ENCODE peak calls at places on chromosomes 4 and X, in eight cellular contexts. Z, G, R, X, O, H, D and N are unnamed samples.

GRCh38 chrX:45070116-45071007 is 130.3 kb downstream of the DIPK2B start:
- DNase-seq in Z (peak), G (peak), R (peak), X (peak), O (peak), H (peak), D (peak), N (no peak)

GRCh38 chr4:106569151-106570029 is 200.8 kb upstream of the GIMD1 start:
- DNase-seq in Z (peak), G (no peak), R (no peak), X (no peak), O (peak), H (no peak), D (no peak), N (no peak)

GRCh38 chr4:8205749-8206611 is 6.9 kb downstream of the SH3TC1 start:
- DNase-seq in Z (peak), G (peak), R (no peak), X (no peak), O (no peak), H (no peak), D (no peak), N (no peak)

GRCh38 chrX:137749282-137749681 is 183.4 kb downstream of the ZIC3 start:
- DNase-seq in Z (no peak), G (no peak), R (no peak), X (no peak), O (no peak), H (no peak), D (no peak), N (no peak)

GRCh38 chr4:19399001-19399400 is 852.7 kb upstream of the SLIT2 start:
- DNase-seq in Z (peak), G (no peak), R (peak), X (no peak), O (peak), H (no peak), D (no peak), N (no peak)

GRCh38 chrX:1097328-1097727 is 115.1 kb downstream of the CRLF2 start:
- DNase-seq in Z (no peak), G (no peak), R (no peak), X (no peak), O (no peak), H (no peak), D (no peak), N (no peak)

GRCh38 chr4:47465008-47465407 is 1.5 kb upstream of the COMMD8 start:
- DNase-seq in Z (peak), G (peak), R (no peak), X (no peak), O (no peak), H (no peak), D (no peak), N (peak)

GRCh38 chr4:26999689-27000088 is 139.0 kb downstream of the STIM2 start:
- DNase-seq in Z (no peak), G (no peak), R (no peak), X (no peak), O (no peak), H (no peak), D (no peak), N (no peak)

GRCh38 chr4:874971-875817 is 49.3 kb upstream of the CPLX1 start:
- DNase-seq in Z (no peak), G (no peak), R (no peak), X (no peak), O (no peak), H (no peak), D (no peak), N (no peak)

GRCh38 chrX:110394653-110395052 is 36.0 kb downstream of the RTL9 start:
- DNase-seq in Z (peak), G (no peak), R (peak), X (no peak), O (peak), H (peak), D (peak), N (no peak)

GRCh38 chrX:437636-438390 is 51.1 kb upstream of the PPP2R3B start:
- DNase-seq in Z (peak), G (no peak), R (no peak), X (no peak), O (no peak), H (no peak), D (no peak), N (no peak)

GRCh38 chr4:116636917-116637316 is 448.5 kb downstream of the TRAM1L1 start:
- DNase-seq in Z (no peak), G (peak), R (no peak), X (no peak), O (no peak), H (no peak), D (no peak), N (peak)

GRCh38 chr4:7037425-7037824 is 5.7 kb upstream of the TADA2B start:
- DNase-seq in Z (no peak), G (no peak), R (no peak), X (no peak), O (no peak), H (no peak), D (no peak), N (no peak)

DNA sequence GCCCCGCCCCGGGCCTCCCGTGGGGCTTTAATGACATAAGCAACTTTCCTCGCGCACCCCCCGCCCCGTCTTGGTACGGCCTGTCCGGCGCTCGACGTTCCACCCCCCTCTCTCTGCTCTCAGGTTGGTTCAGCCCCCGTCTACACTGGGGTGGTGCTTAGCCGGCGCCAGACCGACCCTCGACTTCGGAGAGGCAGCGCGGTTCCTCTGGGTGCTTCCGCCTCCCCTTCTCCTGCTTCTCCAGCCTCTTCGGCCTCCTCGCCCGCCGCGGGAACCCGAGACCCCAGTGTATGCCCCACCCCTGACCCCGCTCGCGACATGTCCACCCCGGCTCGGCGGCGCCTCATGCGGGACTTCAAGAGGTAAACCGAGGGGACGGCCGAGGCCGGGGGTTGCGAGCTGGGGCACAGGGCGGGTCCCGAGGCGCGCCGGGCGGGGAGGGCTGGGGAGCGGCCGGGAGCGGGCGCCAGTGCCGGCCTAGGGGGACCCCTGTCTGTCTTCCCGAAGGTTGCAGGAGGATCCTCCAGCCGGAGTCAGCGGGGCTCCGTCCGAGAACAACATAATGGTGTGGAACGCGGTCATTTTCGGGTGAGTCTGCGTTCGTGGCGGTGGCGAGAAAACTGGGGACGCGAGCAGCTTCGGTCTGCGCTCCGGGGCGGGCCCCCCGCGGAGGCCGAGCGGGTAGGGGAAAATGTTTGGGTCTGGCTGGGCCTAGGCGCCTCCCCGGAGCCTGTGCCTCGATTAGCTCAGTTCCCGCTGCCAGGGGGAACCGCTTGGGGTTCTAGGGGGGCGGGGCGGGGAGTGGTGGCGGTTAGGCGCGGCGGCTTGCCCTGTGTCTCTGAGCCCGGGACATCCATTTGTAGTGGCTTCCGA is at the start of gene UBE2A:
- DNase-seq in Z (peak), G (peak), R (peak), X (peak), O (peak), H (peak), D (peak), N (peak)
- TF ChIP-seq CTCF in Z (peak), G (peak), R (peak), X (peak), O (no peak), H (no peak), D (peak), N (peak)

GRCh38 chrX:97315939-97316338 is 432.2 kb downstream of the RPA4 start:
- DNase-seq in Z (no peak), G (no peak), R (no peak), X (no peak), O (no peak), H (no peak), D (no peak), N (no peak)
- TF ChIP-seq CTCF in Z (no peak), G (no peak), R (no peak), X (peak), O (no peak), H (peak), D (no peak), N (no peak)

DNA sequence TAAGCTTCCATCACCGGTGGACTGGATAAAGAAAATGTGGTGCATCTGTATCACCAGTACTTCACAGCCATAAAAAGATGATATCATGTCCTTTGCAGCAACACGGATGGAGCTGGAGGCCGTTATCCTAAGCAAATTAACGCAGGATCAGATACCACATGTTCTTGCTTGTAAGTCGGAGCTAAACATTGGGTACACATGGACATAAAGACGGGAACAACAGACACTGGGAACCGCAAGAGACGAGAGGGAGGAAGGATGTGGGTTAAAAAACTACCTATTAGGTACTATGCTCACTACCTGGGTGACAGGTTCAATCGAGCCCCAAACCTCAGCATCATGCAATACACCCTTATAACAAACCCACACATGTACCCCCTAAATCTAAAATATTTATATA is 16.3 kb upstream of the IDS start:
- DNase-seq in Z (no peak), G (no peak), R (no peak), X (no peak), O (no peak), H (no peak), D (no peak), N (no peak)
- TF ChIP-seq CTCF in Z (no peak), G (no peak), R (no peak), X (no peak), O (no peak), H (no peak), D (no peak), N (no peak)

DNA sequence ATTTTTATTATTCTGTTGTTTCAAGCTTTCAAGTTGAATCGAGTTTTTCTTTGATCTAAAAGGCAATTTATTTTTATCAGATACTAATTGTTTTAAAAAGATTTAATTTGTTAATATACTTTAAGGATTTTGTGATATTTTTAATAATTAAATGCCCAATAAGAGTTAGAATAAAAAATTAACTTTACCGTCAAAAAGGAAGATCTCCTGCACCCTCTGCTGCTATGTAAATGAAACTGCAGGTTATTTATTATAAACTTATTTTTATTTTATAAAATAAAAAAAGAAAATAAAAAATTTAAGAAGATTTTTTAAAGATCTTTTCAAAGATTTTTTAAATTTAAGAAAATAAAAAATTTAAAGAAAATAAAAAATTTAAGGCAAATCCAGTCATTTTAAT is 166.1 kb downstream of the CCSER1 start:
- DNase-seq in Z (peak), G (peak), R (peak), X (no peak), O (peak), H (no peak), D (no peak), N (no peak)
- TF ChIP-seq CTCF in Z (no peak), G (peak), R (peak), X (peak), O (peak), H (peak), D (peak), N (peak)

DNA sequence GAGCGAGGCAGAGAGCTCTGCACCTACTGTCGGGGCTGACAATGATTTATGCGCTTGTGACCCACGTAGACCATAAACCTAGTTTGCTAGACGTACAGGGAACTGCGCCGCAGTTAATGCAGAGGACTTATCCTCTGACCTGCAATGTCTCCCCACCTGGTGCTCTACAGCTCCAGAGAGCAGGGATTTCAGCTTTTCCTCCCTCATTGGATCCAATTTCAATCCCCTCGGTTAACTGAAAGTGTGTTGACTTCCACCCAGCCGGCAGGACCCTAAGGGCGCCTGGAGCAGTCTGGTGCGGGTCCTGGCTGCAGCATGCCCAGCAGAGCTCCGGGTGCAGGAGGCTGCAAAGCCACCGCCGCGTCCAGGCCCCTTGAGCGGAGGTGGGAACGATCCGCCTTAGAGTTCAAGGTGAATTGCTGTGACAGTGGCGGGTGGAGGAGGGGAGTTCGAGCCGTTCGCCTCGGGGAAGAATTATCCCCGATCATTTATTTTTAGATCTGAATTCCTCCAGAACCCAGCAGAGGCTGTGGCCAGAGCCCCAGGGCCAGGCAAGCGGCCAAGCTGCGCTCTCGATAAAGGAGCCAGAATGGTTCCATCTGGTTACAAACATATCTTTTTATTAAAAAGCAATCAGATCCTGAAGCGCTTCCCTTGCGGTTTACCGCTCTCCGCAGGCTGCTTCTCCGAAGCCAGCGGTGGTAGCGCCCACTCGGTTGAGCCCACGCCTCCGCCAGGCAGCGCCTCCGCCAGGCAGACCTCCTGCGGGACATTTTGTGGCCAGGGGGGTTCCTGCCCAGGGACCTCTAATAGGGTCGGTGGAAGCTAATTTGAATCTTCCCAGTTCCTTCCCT is 66.0 kb downstream of the FBXO8 start:
- DNase-seq in Z (no peak), G (no peak), R (peak), X (no peak), O (peak), H (peak), D (peak), N (no peak)
- TF ChIP-seq CTCF in Z (no peak), G (no peak), R (peak), X (no peak), O (no peak), H (no peak), D (no peak), N (no peak)

DNA sequence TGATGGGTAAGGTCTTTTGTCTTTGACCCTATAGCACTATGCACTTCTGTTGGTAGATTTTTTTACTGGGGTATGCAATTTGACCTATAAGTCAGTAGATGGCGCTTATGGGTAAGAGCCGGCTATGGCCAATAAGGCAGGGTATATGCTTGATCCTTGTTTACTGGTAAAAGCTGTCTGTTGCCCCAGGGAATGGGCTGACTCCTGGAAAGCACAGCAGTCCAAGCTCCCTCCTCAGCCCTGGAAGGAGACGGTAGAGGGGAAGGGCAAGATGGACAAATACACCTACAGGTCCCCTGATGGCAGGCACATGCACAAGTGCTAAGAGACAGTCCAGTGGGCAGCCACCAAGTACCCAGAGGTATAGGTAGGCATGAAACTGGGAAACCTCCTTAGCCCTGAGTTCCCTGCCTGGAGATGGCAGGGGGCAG is 63.7 kb downstream of the ADAMTS3 start:
- DNase-seq in Z (peak), G (peak), R (peak), X (no peak), O (peak), H (peak), D (peak), N (peak)
- TF ChIP-seq CTCF in Z (peak), G (peak), R (peak), X (peak), O (peak), H (peak), D (peak), N (peak)

GRCh38 chrX:72609313-72609712 is 36.7 kb upstream of the HDAC8 start:
- DNase-seq in Z (peak), G (no peak), R (peak), X (peak), O (peak), H (no peak), D (no peak), N (no peak)
- TF ChIP-seq CTCF in Z (peak), G (peak), R (peak), X (peak), O (peak), H (peak), D (no peak), N (peak)

GRCh38 chr4:69025191-69025998 is 70.9 kb upstream of the UGT2B7 start:
- DNase-seq in Z (no peak), G (peak), R (no peak), X (no peak), O (no peak), H (no peak), D (no peak), N (no peak)
- TF ChIP-seq CTCF in Z (peak), G (peak), R (peak), X (peak), O (peak), H (no peak), D (peak), N (peak)